ENCODE peak calls at places on chromosomes 3 and 15, in five cellular contexts. V is cardiac fibroblast, W is coronary artery, R is K562, U is breast epithelium. E is an unnamed sample.

GRCh38 chr3:46440531-46441294 is 24.0 kb downstream of the LTF start:
- DNase-seq in U (no peak), W (peak), R (no peak), V (no peak), E (no peak)

GRCh38 chr3:131526801-131527347 is 24.1 kb upstream of the MRPL3 start:
- DNase-seq in U (no peak), W (no peak), V (peak), R (peak), E (no peak)

GRCh38 chr3:189937302-189938255 is 183.1 kb downstream of the P3H2 start:
- DNase-seq in U (peak), R (no peak), W (no peak), V (peak), E (no peak)

GRCh38 chr3:10437272-10437994 is 68.0 kb downstream of the ATP2B2 start:
- DNase-seq in R (no peak), W (no peak), U (no peak), V (peak), E (no peak)

GRCh38 chr3:169264711-169265110 is 398.8 kb downstream of the MECOM start:
- DNase-seq in R (no peak), U (no peak), W (no peak), V (peak), E (no peak)

GRCh38 chr15:68484696-68485400 is 52.9 kb upstream of the ITGA11 start:
- DNase-seq in U (no peak), W (no peak), V (peak), R (no peak), E (no peak)

GRCh38 chr15:85545185-85545584 is 164.8 kb downstream of the AKAP13 start:
- DNase-seq in U (no peak), W (no peak), R (no peak), V (peak), E (no peak)

GRCh38 chr15:70792171-70792573 is 28.8 kb upstream of the UACA start:
- DNase-seq in R (no peak), V (peak), U (no peak), W (no peak), E (no peak)

GRCh38 chr3:13272831-13273603 is 147.1 kb downstream of the NUP210 start:
- DNase-seq in U (no peak), W (no peak), V (no peak), R (no peak), E (no peak)

GRCh38 chr15:35286721-35287120 is 201.6 kb upstream of the NANOGP8 start:
- DNase-seq in W (no peak), V (no peak), R (no peak), U (no peak), E (no peak)

GRCh38 chr3:27171113-27171512 is 198.1 kb downstream of the NEK10 start:
- DNase-seq in U (no peak), V (no peak), W (no peak), R (no peak), E (no peak)

GRCh38 chr3:172696357-172696756 is 14.5 kb downstream of the NCEH1 start:
- DNase-seq in U (no peak), R (no peak), W (no peak), V (no peak), E (no peak)

GRCh38 chr15:49723981-49724380 is 103.1 kb downstream of the DTWD1 start:
- DNase-seq in R (no peak), V (no peak), W (no peak), U (no peak), E (no peak)

GRCh38 chr3:44114142-44114541 is 127.5 kb upstream of the TOPAZ1 start:
- DNase-seq in W (no peak), V (peak), R (peak), U (no peak), E (no peak)

GRCh38 chr3:31980530-31981205 is 394 bp downstream of the OSBPL10 start:
- DNase-seq in U (peak), R (no peak), W (peak), V (peak), E (no peak)
- TF ChIP-seq CTCF in U (no peak), R (no peak), W (no peak), V (no peak), E (no peak)

GRCh38 chr15:93974804-93975481 is 256.4 kb upstream of the MCTP2 start:
- DNase-seq in V (peak), U (no peak), R (no peak), W (no peak), E (no peak)
- TF ChIP-seq CTCF in V (peak), U (no peak), R (no peak), W (no peak), E (no peak)

DNA sequence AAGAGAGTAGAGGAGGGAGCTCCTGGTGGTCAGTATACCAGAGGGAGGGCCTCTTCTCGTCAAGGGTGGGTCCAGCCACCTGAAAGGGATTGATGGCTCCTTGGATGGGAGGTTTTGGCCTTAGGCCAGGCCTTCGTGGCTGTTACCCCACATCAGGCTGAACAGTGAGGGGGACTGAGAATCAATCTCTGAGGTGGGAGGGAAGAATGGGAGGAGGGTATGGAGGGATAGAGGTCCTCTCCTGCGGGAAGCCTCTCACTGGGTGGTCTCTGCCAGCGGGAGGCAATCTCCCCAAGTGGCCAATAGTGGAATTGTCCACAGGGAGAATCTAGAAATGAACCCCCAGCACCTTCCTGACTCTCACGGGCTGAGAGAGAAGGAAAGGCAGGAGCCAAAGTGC is 53.5 kb downstream of the BSN start:
- DNase-seq in R (no peak), U (no peak), V (no peak), W (no peak), E (no peak)
- TF ChIP-seq CTCF in R (peak), U (no peak), V (peak), W (no peak), E (no peak)

GRCh38 chr3:64240959-64241358 is 15.7 kb upstream of the PRICKLE2 start:
- DNase-seq in R (no peak), U (no peak), W (no peak), V (no peak), E (no peak)

GRCh38 chr3:64248247-64248646 is 23.0 kb upstream of the PRICKLE2 start:
- DNase-seq in W (no peak), R (no peak), V (no peak), U (no peak), E (no peak)

GRCh38 chr3:64240445-64240844 is 15.2 kb upstream of the PRICKLE2 start:
- DNase-seq in V (no peak), R (no peak), W (no peak), U (no peak), E (no peak)

GRCh38 chr3:64242435-64242834 is 17.2 kb upstream of the PRICKLE2 start:
- DNase-seq in V (peak), W (no peak), R (no peak), U (no peak), E (no peak)

DNA sequence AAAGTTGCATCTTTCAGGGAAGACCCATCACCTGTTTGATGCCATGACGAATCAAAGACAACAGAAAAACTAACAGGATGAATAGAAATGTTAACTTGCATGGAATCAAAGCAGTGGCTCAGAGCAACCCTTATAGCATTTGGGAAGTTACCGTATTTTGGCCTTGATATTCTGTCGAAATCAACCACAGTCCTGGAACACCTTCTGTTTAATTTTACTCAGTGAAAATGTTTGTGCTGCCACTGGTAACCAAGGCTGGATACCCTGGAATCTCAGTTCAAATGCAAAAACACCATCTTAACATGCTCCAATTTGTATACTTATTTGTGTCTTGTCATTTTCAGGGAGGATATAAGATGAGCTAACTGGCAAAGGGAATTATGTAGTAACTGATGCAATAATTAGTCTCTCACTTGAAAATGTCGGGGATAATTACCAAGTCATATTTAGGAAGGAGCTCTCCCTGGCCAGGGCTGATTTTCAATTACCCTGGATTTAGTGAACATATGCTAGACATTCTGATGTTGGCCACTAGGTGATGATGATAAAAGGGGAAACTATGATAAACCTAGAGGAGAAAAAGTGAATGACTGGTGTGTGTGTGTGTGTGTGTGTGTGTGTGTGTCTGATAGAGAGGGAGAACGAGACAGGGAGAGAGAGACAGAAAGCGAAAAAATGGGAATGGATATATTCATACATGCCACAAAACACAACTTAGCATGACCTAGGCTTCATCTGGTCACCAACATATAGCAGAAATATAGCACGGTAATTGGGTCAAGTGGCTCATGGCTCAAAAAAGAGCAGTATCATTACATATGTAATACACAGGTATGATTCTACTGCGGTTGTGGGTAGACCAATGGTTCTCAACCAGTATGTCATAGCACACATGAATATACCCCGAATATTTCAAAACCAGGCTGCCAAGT is 19.0 kb upstream of the PRICKLE2 start:
- DNase-seq in R (peak), V (no peak), U (no peak), W (no peak), E (no peak)
- TF ChIP-seq CTCF in R (peak), V (peak), U (peak), W (no peak), E (no peak)

GRCh38 chr3:184133840-184134745 is 1.1 kb upstream of the EIF2B5 start:
- DNase-seq in W (peak), V (peak), R (peak), U (peak), E (peak)
- TF ChIP-seq CTCF in W (no peak), V (no peak), R (no peak), U (no peak), E (no peak)

GRCh38 chr15:37481126-37481525 is 380.8 kb upstream of the MEIS2 start:
- DNase-seq in W (no peak), U (no peak), R (no peak), V (no peak), E (no peak)

GRCh38 chr15:37485056-37485455 is 384.7 kb upstream of the MEIS2 start:
- DNase-seq in R (no peak), U (no peak), W (no peak), V (no peak), E (no peak)

GRCh38 chr15:37483779-37484178 is 383.4 kb upstream of the MEIS2 start:
- DNase-seq in R (no peak), U (no peak), V (no peak), W (no peak), E (no peak)

GRCh38 chr15:37480482-37480881 is 380.1 kb upstream of the MEIS2 start:
- DNase-seq in R (no peak), U (no peak), W (no peak), V (no peak), E (no peak)
- TF ChIP-seq CTCF in R (no peak), U (no peak), W (no peak), V (no peak), E (no peak)

GRCh38 chr3:56919137-56919796 is 117.5 kb upstream of the ARHGEF3 start:
- DNase-seq in U (no peak), W (no peak), V (no peak), R (no peak), E (no peak)
- TF ChIP-seq CTCF in U (no peak), W (no peak), V (no peak), R (no peak), E (no peak)

GRCh38 chr3:63303238-63303637 is 25.1 kb downstream of the SYNPR start:
- DNase-seq in R (no peak), U (no peak), V (no peak), W (no peak), E (no peak)

GRCh38 chr3:63304421-63304820 is 26.3 kb downstream of the SYNPR start:
- DNase-seq in U (no peak), W (no peak), V (no peak), R (no peak), E (no peak)

GRCh38 chr3:63309780-63310179 is 31.7 kb downstream of the SYNPR start:
- DNase-seq in R (no peak), V (no peak), W (no peak), U (no peak), E (no peak)

GRCh38 chr3:63308072-63308471 is 30.0 kb downstream of the SYNPR start:
- DNase-seq in V (no peak), R (no peak), U (no peak), W (no peak), E (no peak)
- TF ChIP-seq CTCF in V (no peak), R (no peak), U (no peak), W (no peak), E (no peak)

GRCh38 chr15:101068523-101068960 is 149.4 kb downstream of the LRRK1 start:
- DNase-seq in U (no peak), W (no peak), R (no peak), V (no peak), E (no peak)

GRCh38 chr15:101067660-101068522 is 148.7 kb downstream of the LRRK1 start:
- DNase-seq in W (no peak), U (no peak), R (no peak), V (no peak), E (no peak)

GRCh38 chr15:101070502-101071273 is 151.5 kb downstream of the LRRK1 start:
- DNase-seq in V (peak), W (no peak), U (no peak), R (no peak), E (no peak)

GRCh38 chr15:101070024-101070423 is 150.9 kb downstream of the LRRK1 start:
- DNase-seq in W (no peak), V (no peak), R (no peak), U (no peak), E (no peak)

DNA sequence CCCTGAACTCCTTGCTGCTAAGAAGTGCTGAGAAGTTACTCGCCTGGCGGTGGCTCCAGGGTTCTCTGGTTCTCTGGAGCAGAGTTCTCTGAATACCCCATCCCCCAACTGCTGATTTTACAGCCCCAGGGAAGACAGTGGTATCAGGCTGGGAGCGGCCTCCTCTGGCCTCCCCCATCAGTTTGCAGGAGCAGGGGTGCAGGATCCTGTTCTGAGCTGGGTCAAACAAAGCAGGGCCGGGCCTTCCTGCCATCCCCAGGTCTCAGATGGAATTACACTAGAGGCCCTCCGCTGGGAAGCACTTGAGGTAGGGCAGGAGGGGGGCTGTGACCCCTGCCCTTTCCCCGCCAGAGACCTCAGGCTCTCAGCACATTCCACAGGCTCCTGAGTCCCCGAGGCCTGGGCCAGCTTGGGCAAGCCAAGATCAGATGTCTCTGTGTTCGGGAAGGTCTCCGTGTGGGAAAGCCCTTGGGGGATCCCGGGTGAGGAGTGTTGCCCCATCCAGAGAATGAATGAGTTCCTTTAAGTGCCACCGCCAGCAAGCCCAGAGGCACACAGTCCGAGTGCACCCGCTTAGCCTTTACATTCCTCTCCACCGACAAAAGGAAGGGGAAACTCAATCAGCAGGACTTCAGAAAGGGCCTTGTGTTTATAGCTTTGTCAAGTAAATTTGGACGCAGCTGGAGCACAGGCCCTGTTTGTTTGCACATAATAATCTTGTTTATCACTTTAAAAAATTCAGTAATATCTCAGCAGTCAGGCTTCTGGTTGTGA is 150.0 kb downstream of the LRRK1 start:
- DNase-seq in V (peak), R (no peak), W (no peak), U (peak), E (no peak)
- TF ChIP-seq CTCF in V (peak), R (no peak), W (no peak), U (no peak), E (no peak)

GRCh38 chr3:83928391-83928790 is 1030.4 kb upstream of the CADM2 start:
- DNase-seq in W (no peak), V (no peak), U (no peak), R (peak), E (no peak)
- TF ChIP-seq CTCF in W (no peak), V (no peak), U (no peak), R (no peak), E (no peak)